ENCODE peak calls at places on chromosome 21, in eight cellular contexts. M is C1 segment of cervical spinal cord; A is activated CD4-positive, alpha-beta T cell treated with anti-CD3 and anti-CD28 coated beads, Interleukin-2, amount 10 ng/mL, durations not matched to agents 7 days and 5 days; T is activated CD4-positive, alpha-beta memory T cell treated with anti-CD3 and anti-CD28 coated beads, Interleukin-2, amount 10 ng/mL, durations not matched to agents 7 days and 5 days; K is uterus; U is effector memory CD8-positive, alpha-beta T cell; I is stimulated activated CD4-positive, alpha-beta T cell treated with anti-CD3 and anti-CD28 coated beads, Interleukin-15, amount 100 ng/mL, for 1 hour; G is IMR-90. W is an unnamed sample.

GRCh38 chr21:24759348-24760118 is 847.7 kb downstream of the MRPL39 start:
- DNase-seq in M (no peak), A (no peak), T (no peak), K (no peak), U (no peak), I (no peak), G (no peak), W (no peak)

GRCh38 chr21:27047331-27048314 is 80.7 kb upstream of the ADAMTS5 start:
- DNase-seq in M (no peak), A (no peak), T (no peak), K (no peak), U (no peak), I (no peak), G (peak), W (no peak)

GRCh38 chr21:45937721-45938452 is 43.7 kb upstream of the COL6A1 start:
- DNase-seq in M (no peak), A (no peak), T (no peak), K (no peak), U (no peak), I (no peak), G (no peak), W (no peak)

GRCh38 chr21:35697321-35697808 is 363.0 kb downstream of the SETD4 start:
- DNase-seq in M (no peak), A (no peak), T (no peak), K (peak), U (no peak), I (no peak), G (peak), W (peak)

GRCh38 chr21:44969965-44970755 is 30.3 kb downstream of the SLX9 start:
- DNase-seq in M (no peak), A (no peak), T (no peak), K (no peak), U (no peak), I (no peak), G (peak), W (no peak)

GRCh38 chr21:45384656-45385548 is 20.1 kb upstream of the COL18A1 start:
- DNase-seq in M (no peak), A (no peak), T (no peak), K (peak), U (no peak), I (no peak), G (no peak), W (peak)

GRCh38 chr21:36839123-36839522 is 127.3 kb downstream of the HLCS start:
- DNase-seq in M (no peak), A (no peak), T (no peak), K (no peak), U (no peak), I (no peak), G (peak), W (no peak)

GRCh38 chr21:26920055-26920454 is 46.8 kb downstream of the ADAMTS5 start:
- DNase-seq in M (no peak), A (no peak), T (no peak), K (no peak), U (no peak), I (no peak), G (peak), W (no peak)

GRCh38 chr21:32920474-32920873 is 105.3 kb upstream of the OLIG2 start:
- DNase-seq in M (no peak), A (no peak), T (no peak), K (no peak), U (no peak), I (no peak), G (no peak), W (no peak)

GRCh38 chr21:41626038-41626437 is 118.1 kb upstream of the TMPRSS2 start:
- DNase-seq in M (no peak), A (no peak), T (no peak), K (no peak), U (no peak), I (no peak), G (no peak), W (no peak)

GRCh38 chr21:31537872-31538576 is 121.5 kb upstream of the SOD1 start:
- DNase-seq in M (no peak), A (peak), T (no peak), K (no peak), U (no peak), I (no peak), G (no peak), W (no peak)

GRCh38 chr21:28851645-28852044 is 141.0 kb downstream of the LTN1 start:
- DNase-seq in M (no peak), A (no peak), T (no peak), K (no peak), U (no peak), I (no peak), G (no peak), W (no peak)

GRCh38 chr21:32377506-32377905 is 15.3 kb downstream of the URB1 start:
- DNase-seq in M (no peak), A (no peak), T (no peak), K (no peak), U (no peak), I (no peak), G (no peak), W (no peak)

W was measured in sciatic nerve.